ENCODE peak calls at places on chromosomes 5 and 9, in six cellular contexts. L is psoas muscle, M is thoracic aorta, E is AG04450, A is GM12865, C is IMR-90. K is an unnamed sample.

GRCh38 chr9:98991981-98992884 is 48.5 kb downstream of the COL15A1 start:
- DNase-seq in L (no peak), M (no peak), E (no peak), A (no peak), C (no peak), K (no peak)

GRCh38 chr5:78591972-78592700 is 56.4 kb downstream of the LHFPL2 start:
- DNase-seq in L (no peak), M (no peak), E (no peak), A (peak; percentile 78), C (no peak), K (no peak)

GRCh38 chr9:96557921-96558320 is 61.7 kb downstream of the CDC14B start:
- DNase-seq in L (no peak), M (no peak), E (no peak), A (no peak), C (no peak), K (no peak)

GRCh38 chr9:129828051-129828450 is 4.1 kb upstream of the TOR1A start:
- DNase-seq in L (no peak), M (no peak), E (no peak), A (no peak), C (no peak), K (no peak)

GRCh38 chr5:20166496-20166895 is 178.5 kb upstream of the CDH18 start:
- DNase-seq in L (no peak), M (no peak), E (no peak), A (no peak), C (no peak), K (no peak)

GRCh38 chr5:174355208-174355612 is 309.7 kb downstream of the NSG2 start:
- DNase-seq in L (no peak), M (no peak), E (peak; percentile 10), A (no peak), C (peak; percentile 66), K (no peak)

GRCh38 chr9:19286634-19287188 is 56.2 kb downstream of the DENND4C start:
- DNase-seq in L (no peak), M (no peak), E (no peak), A (no peak), C (peak; percentile 16), K (no peak)

GRCh38 chr5:756865-757345 is 27.6 kb downstream of the ZDHHC11B start:
- DNase-seq in L (no peak), M (no peak), E (no peak), A (no peak), C (no peak), K (peak; percentile 22)

GRCh38 chr5:100841358-100842076 is 61.6 kb downstream of the ST8SIA4 start:
- DNase-seq in L (no peak), M (no peak), E (no peak), A (peak; percentile 57), C (no peak), K (no peak)

GRCh38 chr5:142316051-142316450 is 8.8 kb downstream of the SPRY4 start:
- DNase-seq in L (no peak), M (no peak), E (no peak), A (peak; percentile 50), C (peak; percentile 67), K (no peak)

GRCh38 chr5:141875022-141875740 is 3.0 kb downstream of the PCDH1 start:
- DNase-seq in L (no peak), M (no peak), E (no peak), A (no peak), C (no peak), K (no peak)

GRCh38 chr5:493251-493701 is 31.0 kb downstream of the SLC9A3 start:
- DNase-seq in L (no peak), M (no peak), E (no peak), A (no peak), C (no peak), K (no peak)

GRCh38 chr5:175195698-175196656 is 248.0 kb downstream of the DRD1 start:
- DNase-seq in L (no peak), M (no peak), E (no peak), A (no peak), C (peak; percentile 35), K (peak; percentile 77)

GRCh38 chr9:101566904-101567724 is 27.7 kb downstream of the PPP3R2 start:
- DNase-seq in L (no peak), M (no peak), E (no peak), A (peak; percentile 54), C (peak; percentile 68), K (no peak)

GRCh38 chr9:78365979-78366697 is 69.2 kb downstream of the PSAT1 start:
- DNase-seq in L (no peak), M (no peak), E (no peak), A (no peak), C (peak; percentile 39), K (no peak)

GRCh38 chr9:35749515-35750255 is 598 bp downstream of the RGP1 start:
- DNase-seq in L (no peak), M (no peak), E (no peak), A (peak; percentile 59), C (no peak), K (peak; percentile 58)

GRCh38 chr9:93910196-93910595 is 45.0 kb downstream of the BARX1 start:
- DNase-seq in L (no peak), M (no peak), E (no peak), A (no peak), C (no peak), K (no peak)

GRCh38 chr9:95000821-95001220 is 274.3 kb downstream of the AOPEP start:
- DNase-seq in L (no peak), M (no peak), E (no peak), A (no peak), C (no peak), K (no peak)

GRCh38 chr5:75335952-75336624 is 932 bp upstream of the HMGCR start:
- DNase-seq in L (no peak), M (no peak), E (peak; percentile 50), A (peak; percentile 52), C (peak; percentile 88), K (peak; percentile 80)

GRCh38 chr5:55993628-55994501 is 898 bp downstream of the IL6ST start:
- DNase-seq in L (no peak), M (no peak), E (no peak), A (peak; percentile 38), C (no peak), K (no peak)

GRCh38 chr5:151191661-151192060 is 32.2 kb downstream of the CCDC69 start:
- DNase-seq in L (no peak), M (no peak), E (no peak), A (no peak), C (no peak), K (peak; percentile 3)

GRCh38 chr5:64678400-64678799 is 11.9 kb upstream of the SHISAL2B start:
- DNase-seq in L (no peak), M (no peak), E (no peak), A (no peak), C (no peak), K (no peak)

GRCh38 chr9:136287960-136288753 is 15.7 kb downstream of the CCDC187 start:
- DNase-seq in L (no peak), M (no peak), E (no peak), A (no peak), C (no peak), K (no peak)

GRCh38 chr9:136291306-136292025 is 12.4 kb downstream of the CCDC187 start:
- DNase-seq in L (no peak), M (no peak), E (no peak), A (no peak), C (no peak), K (no peak)

GRCh38 chr9:136290508-136291000 is 13.3 kb downstream of the CCDC187 start:
- DNase-seq in L (peak; percentile 34), M (no peak), E (no peak), A (no peak), C (no peak), K (no peak)

GRCh38 chr9:136292026-136292538 is 11.8 kb downstream of the CCDC187 start:
- DNase-seq in L (peak; percentile 35), M (no peak), E (no peak), A (no peak), C (no peak), K (no peak)

GRCh38 chr9:136289651-136290507 is 14.0 kb downstream of the CCDC187 start:
- DNase-seq in L (peak; percentile 15), M (no peak), E (no peak), A (no peak), C (no peak), K (no peak)
- TF ChIP-seq CTCF in L (no peak), M (no peak), E (no peak), A (no peak), C (no peak), K (no peak)

GRCh38 chr9:33167949-33168535 is 906 bp upstream of the B4GALT1 start:
- DNase-seq in L (no peak), M (no peak), E (no peak), A (peak; percentile 57), C (no peak), K (no peak)
- H3K4me3 ChIP-seq in L (peak overlapping the region; percentile 96), M (peak overlapping the region; percentile 92), E (peak overlapping the region; percentile 62), A (peak overlapping the region; percentile 75), C (peak overlapping the region; percentile 56), K (peak overlapping the region; percentile 53)

GRCh38 chr5:119582987-119583386 is 46.4 kb upstream of the FAM170A start:
- DNase-seq in L (no peak), M (no peak), E (no peak), A (no peak), C (no peak), K (no peak)
- TF ChIP-seq CTCF in L (no peak), M (no peak), E (no peak), A (no peak), C (no peak), K (no peak)

GRCh38 chr9:124261787-124262595 is 4.2 kb downstream of the NEK6 start:
- DNase-seq in L (no peak), M (no peak), E (no peak), A (no peak), C (no peak), K (no peak)
- H3K4me3 ChIP-seq in L (peak overlapping the region; percentile 6), M (peak overlapping the region; percentile 60), E (peak overlapping the region; percentile 46), A (peak overlapping the region; percentile 78), C (peak overlapping the region; percentile 0), K (no peak overlapping the region)

DNA sequence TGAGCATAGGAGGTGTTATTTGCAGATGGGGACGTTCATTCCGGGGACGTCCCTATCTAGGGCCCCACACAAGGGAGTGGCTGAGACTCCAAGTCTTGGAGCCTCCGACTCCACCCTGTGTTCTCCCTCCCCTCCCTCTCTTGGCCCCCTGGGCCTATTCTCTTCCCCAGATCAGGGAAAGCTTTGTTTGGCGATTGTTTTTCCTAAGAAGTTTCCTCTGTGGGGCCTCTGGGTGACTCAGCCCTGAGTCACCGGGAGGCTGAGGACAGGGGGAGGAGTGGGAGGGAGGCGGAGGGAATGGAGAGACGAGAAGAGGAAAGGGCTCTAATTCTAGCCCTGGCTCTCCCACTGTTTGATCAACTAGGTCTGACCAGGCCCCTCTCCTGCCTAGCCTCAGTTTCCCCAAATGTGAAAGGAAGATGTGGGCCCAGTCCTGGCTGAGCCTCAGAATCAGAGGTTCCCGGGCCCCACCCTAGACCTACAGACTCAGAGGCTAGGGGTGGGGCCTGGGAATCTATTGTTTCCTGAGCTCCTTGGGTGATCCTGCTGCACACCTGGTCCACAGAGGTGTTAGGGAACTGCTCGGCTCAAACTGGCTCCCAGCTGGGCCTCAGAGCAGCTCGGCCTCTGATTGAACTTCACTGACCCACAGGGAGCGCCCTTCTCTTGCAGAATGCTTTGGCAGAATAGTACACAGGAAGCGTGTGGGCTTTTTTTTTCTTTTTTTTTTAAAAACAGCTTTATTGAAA is 19.2 kb downstream of the GSN start:
- DNase-seq in L (peak; percentile 90), M (peak; percentile 70), E (peak; percentile 80), A (no peak), C (peak; percentile 95), K (peak; percentile 88)
- TF ChIP-seq CTCF in L (peak; percentile 12), M (no peak), E (peak; percentile 27), A (no peak), C (peak; percentile 11), K (peak; percentile 28)